ENCODE peak calls at places on chromosome 6, in seven cellular contexts. One of them, this sample, is unnamed.

GRCh38 chr6:13709698-13710551 is 1.7 kb downstream of the RANBP9 start:
- DNase-seq in NCI-H1092: no peak
- DNase-seq in astrocyte: peak; percentile 47
- DNase-seq in left cardiac atrium: no peak
- DNase-seq in activated CD4-positive, alpha-beta memory T cell treated with anti-CD3 and anti-CD28 coated beads, Interleukin-2, amount 10 ng/mL, durations not matched to agents 7 days and 5 days: no peak
- DNase-seq in kidney: no peak
- DNase-seq in uterus: no peak
- DNase-seq in this sample: peak; percentile 18

GRCh38 chr6:154222716-154223115 is 133.9 kb downstream of the IPCEF1 start:
- DNase-seq in NCI-H1092: no peak
- DNase-seq in astrocyte: no peak
- DNase-seq in left cardiac atrium: no peak
- DNase-seq in activated CD4-positive, alpha-beta memory T cell treated with anti-CD3 and anti-CD28 coated beads, Interleukin-2, amount 10 ng/mL, durations not matched to agents 7 days and 5 days: no peak
- DNase-seq in kidney: no peak
- DNase-seq in uterus: no peak
- DNase-seq in this sample: no peak

GRCh38 chr6:8082954-8083858 is 19.0 kb upstream of the BLOC1S5 start:
- DNase-seq in NCI-H1092: no peak
- DNase-seq in astrocyte: peak; percentile 93
- DNase-seq in left cardiac atrium: peak; percentile 41
- DNase-seq in activated CD4-positive, alpha-beta memory T cell treated with anti-CD3 and anti-CD28 coated beads, Interleukin-2, amount 10 ng/mL, durations not matched to agents 7 days and 5 days: no peak
- DNase-seq in kidney: no peak
- DNase-seq in uterus: no peak
- DNase-seq in this sample: no peak

GRCh38 chr6:143408151-143408786 is 42.2 kb downstream of the ADAT2 start:
- DNase-seq in NCI-H1092: no peak
- DNase-seq in astrocyte: peak; percentile 48
- DNase-seq in left cardiac atrium: no peak
- DNase-seq in activated CD4-positive, alpha-beta memory T cell treated with anti-CD3 and anti-CD28 coated beads, Interleukin-2, amount 10 ng/mL, durations not matched to agents 7 days and 5 days: no peak
- DNase-seq in kidney: no peak
- DNase-seq in uterus: no peak
- DNase-seq in this sample: no peak

GRCh38 chr6:126181173-126181741 is 158.7 kb upstream of the CENPW start:
- DNase-seq in NCI-H1092: no peak
- DNase-seq in astrocyte: no peak
- DNase-seq in left cardiac atrium: no peak
- DNase-seq in activated CD4-positive, alpha-beta memory T cell treated with anti-CD3 and anti-CD28 coated beads, Interleukin-2, amount 10 ng/mL, durations not matched to agents 7 days and 5 days: no peak
- DNase-seq in kidney: no peak
- DNase-seq in uterus: no peak
- DNase-seq in this sample: no peak

GRCh38 chr6:10510592-10511367 is 10.4 kb upstream of the GCNT2 start:
- DNase-seq in NCI-H1092: peak; percentile 14
- DNase-seq in astrocyte: no peak
- DNase-seq in left cardiac atrium: peak; percentile 62
- DNase-seq in activated CD4-positive, alpha-beta memory T cell treated with anti-CD3 and anti-CD28 coated beads, Interleukin-2, amount 10 ng/mL, durations not matched to agents 7 days and 5 days: peak; percentile 36
- DNase-seq in kidney: no peak
- DNase-seq in uterus: peak; percentile 22
- DNase-seq in this sample: peak; percentile 53

GRCh38 chr6:2140438-2141128 is 104.8 kb downstream of the GMDS start:
- DNase-seq in NCI-H1092: no peak
- DNase-seq in astrocyte: no peak
- DNase-seq in left cardiac atrium: no peak
- DNase-seq in activated CD4-positive, alpha-beta memory T cell treated with anti-CD3 and anti-CD28 coated beads, Interleukin-2, amount 10 ng/mL, durations not matched to agents 7 days and 5 days: no peak
- DNase-seq in kidney: no peak
- DNase-seq in uterus: no peak
- DNase-seq in this sample: no peak

GRCh38 chr6:36940027-36940426 is 14.5 kb upstream of the PI16 start:
- DNase-seq in NCI-H1092: no peak
- DNase-seq in astrocyte: no peak
- DNase-seq in left cardiac atrium: no peak
- DNase-seq in activated CD4-positive, alpha-beta memory T cell treated with anti-CD3 and anti-CD28 coated beads, Interleukin-2, amount 10 ng/mL, durations not matched to agents 7 days and 5 days: no peak
- DNase-seq in kidney: no peak
- DNase-seq in uterus: no peak
- DNase-seq in this sample: no peak

GRCh38 chr6:79028641-79029314 is 49.3 kb downstream of the PHIP start:
- DNase-seq in NCI-H1092: no peak
- DNase-seq in astrocyte: peak; percentile 16
- DNase-seq in left cardiac atrium: no peak
- DNase-seq in activated CD4-positive, alpha-beta memory T cell treated with anti-CD3 and anti-CD28 coated beads, Interleukin-2, amount 10 ng/mL, durations not matched to agents 7 days and 5 days: no peak
- DNase-seq in kidney: no peak
- DNase-seq in uterus: no peak
- DNase-seq in this sample: no peak

GRCh38 chr6:10355115-10355702 is 59.7 kb downstream of the TFAP2A start:
- DNase-seq in NCI-H1092: no peak
- DNase-seq in astrocyte: no peak
- DNase-seq in left cardiac atrium: no peak
- DNase-seq in activated CD4-positive, alpha-beta memory T cell treated with anti-CD3 and anti-CD28 coated beads, Interleukin-2, amount 10 ng/mL, durations not matched to agents 7 days and 5 days: no peak
- DNase-seq in kidney: no peak
- DNase-seq in uterus: no peak
- DNase-seq in this sample: no peak

GRCh38 chr6:10759312-10759839 is 11.8 kb downstream of the TMEM14B start:
- DNase-seq in NCI-H1092: no peak
- DNase-seq in astrocyte: peak; percentile 89
- DNase-seq in left cardiac atrium: no peak
- DNase-seq in activated CD4-positive, alpha-beta memory T cell treated with anti-CD3 and anti-CD28 coated beads, Interleukin-2, amount 10 ng/mL, durations not matched to agents 7 days and 5 days: no peak
- DNase-seq in kidney: no peak
- DNase-seq in uterus: no peak
- DNase-seq in this sample: peak; percentile 13

GRCh38 chr6:156423075-156423474 is 354.1 kb upstream of the ARID1B start:
- DNase-seq in NCI-H1092: no peak
- DNase-seq in astrocyte: peak; percentile 85
- DNase-seq in left cardiac atrium: no peak
- DNase-seq in activated CD4-positive, alpha-beta memory T cell treated with anti-CD3 and anti-CD28 coated beads, Interleukin-2, amount 10 ng/mL, durations not matched to agents 7 days and 5 days: no peak
- DNase-seq in kidney: no peak
- DNase-seq in uterus: no peak
- DNase-seq in this sample: no peak

GRCh38 chr6:73739097-73739496 is 43.1 kb downstream of the CD109 start:
- DNase-seq in NCI-H1092: peak; percentile 5
- DNase-seq in astrocyte: peak; percentile 40
- DNase-seq in left cardiac atrium: no peak
- DNase-seq in activated CD4-positive, alpha-beta memory T cell treated with anti-CD3 and anti-CD28 coated beads, Interleukin-2, amount 10 ng/mL, durations not matched to agents 7 days and 5 days: no peak
- DNase-seq in kidney: no peak
- DNase-seq in uterus: no peak
- DNase-seq in this sample: peak; percentile 75

GRCh38 chr6:5672581-5673011 is 334.1 kb downstream of the NRN1 start:
- DNase-seq in NCI-H1092: no peak
- DNase-seq in astrocyte: peak; percentile 89
- DNase-seq in left cardiac atrium: no peak
- DNase-seq in activated CD4-positive, alpha-beta memory T cell treated with anti-CD3 and anti-CD28 coated beads, Interleukin-2, amount 10 ng/mL, durations not matched to agents 7 days and 5 days: no peak
- DNase-seq in kidney: no peak
- DNase-seq in uterus: peak; percentile 60
- DNase-seq in this sample: no peak

GRCh38 chr6:1311400-1312192 is at the start of gene FOXQ1:
- DNase-seq in NCI-H1092: no peak
- DNase-seq in astrocyte: no peak
- DNase-seq in left cardiac atrium: no peak
- DNase-seq in activated CD4-positive, alpha-beta memory T cell treated with anti-CD3 and anti-CD28 coated beads, Interleukin-2, amount 10 ng/mL, durations not matched to agents 7 days and 5 days: no peak
- DNase-seq in kidney: peak; percentile 94
- DNase-seq in uterus: no peak
- DNase-seq in this sample: no peak

GRCh38 chr6:85494551-85495337 is 44.9 kb downstream of the NT5E start:
- DNase-seq in NCI-H1092: no peak
- DNase-seq in astrocyte: peak; percentile 63
- DNase-seq in left cardiac atrium: no peak
- DNase-seq in activated CD4-positive, alpha-beta memory T cell treated with anti-CD3 and anti-CD28 coated beads, Interleukin-2, amount 10 ng/mL, durations not matched to agents 7 days and 5 days: no peak
- DNase-seq in kidney: no peak
- DNase-seq in uterus: no peak
- DNase-seq in this sample: no peak

GRCh38 chr6:29232725-29233124 is 62.0 kb downstream of the OR2J2 start:
- DNase-seq in NCI-H1092: no peak
- DNase-seq in astrocyte: no peak
- DNase-seq in left cardiac atrium: no peak
- DNase-seq in activated CD4-positive, alpha-beta memory T cell treated with anti-CD3 and anti-CD28 coated beads, Interleukin-2, amount 10 ng/mL, durations not matched to agents 7 days and 5 days: no peak
- DNase-seq in kidney: no peak
- DNase-seq in uterus: no peak
- DNase-seq in this sample: no peak

GRCh38 chr6:1477432-1478090 is 88.2 kb downstream of the FOXF2 start:
- DNase-seq in NCI-H1092: no peak
- DNase-seq in astrocyte: peak; percentile 85
- DNase-seq in left cardiac atrium: no peak
- DNase-seq in activated CD4-positive, alpha-beta memory T cell treated with anti-CD3 and anti-CD28 coated beads, Interleukin-2, amount 10 ng/mL, durations not matched to agents 7 days and 5 days: no peak
- DNase-seq in kidney: no peak
- DNase-seq in uterus: no peak
- DNase-seq in this sample: no peak

GRCh38 chr6:147507162-147508072 is 1.1 kb upstream of the SAMD5 start:
- DNase-seq in NCI-H1092: no peak
- DNase-seq in astrocyte: no peak
- DNase-seq in left cardiac atrium: peak; percentile 25
- DNase-seq in activated CD4-positive, alpha-beta memory T cell treated with anti-CD3 and anti-CD28 coated beads, Interleukin-2, amount 10 ng/mL, durations not matched to agents 7 days and 5 days: no peak
- DNase-seq in kidney: no peak
- DNase-seq in uterus: peak; percentile 18
- DNase-seq in this sample: no peak